ENCODE peak calls at places on chromosome 13, in ten cellular contexts. One of them, this sample, is unnamed.

GRCh38 chr13:81686877-81687276 is 1346.0 kb upstream of the SPRY2 start:
- DNase-seq in WTC11: no peak
- DNase-seq in endothelial cell of umbilical vein: no peak
- DNase-seq in K562: no peak
- DNase-seq in A549: no peak
- DNase-seq in HCT116: no peak
- DNase-seq in SK-N-SH: peak
- DNase-seq in H1: no peak
- DNase-seq in HepG2: no peak
- DNase-seq in GM12878: no peak
- DNase-seq in this sample: no peak

GRCh38 chr13:50460366-50460765 is 383.1 kb downstream of the DLEU7 start:
- DNase-seq in SK-N-SH: no peak
- DNase-seq in WTC11: no peak
- DNase-seq in H1: no peak
- DNase-seq in HepG2: no peak
- DNase-seq in endothelial cell of umbilical vein: no peak
- DNase-seq in GM12878: no peak
- DNase-seq in A549: no peak
- DNase-seq in K562: peak
- DNase-seq in HCT116: no peak
- DNase-seq in this sample: no peak

GRCh38 chr13:38045278-38046048 is 175.9 kb upstream of the TRPC4 start:
- DNase-seq in HCT116: no peak
- DNase-seq in WTC11: no peak
- DNase-seq in endothelial cell of umbilical vein: peak
- DNase-seq in A549: no peak
- DNase-seq in K562: peak
- DNase-seq in SK-N-SH: peak
- DNase-seq in H1: peak
- DNase-seq in HepG2: peak
- DNase-seq in GM12878: no peak
- DNase-seq in this sample: peak

GRCh38 chr13:53238241-53238640 is 209.6 kb downstream of the OLFM4 start:
- DNase-seq in WTC11: peak
- DNase-seq in HCT116: no peak
- DNase-seq in K562: no peak
- DNase-seq in H1: no peak
- DNase-seq in A549: no peak
- DNase-seq in GM12878: no peak
- DNase-seq in endothelial cell of umbilical vein: no peak
- DNase-seq in SK-N-SH: no peak
- DNase-seq in HepG2: no peak
- DNase-seq in this sample: no peak

GRCh38 chr13:86792153-86792651 is 879.0 kb upstream of the SLITRK5 start:
- DNase-seq in SK-N-SH: peak
- DNase-seq in GM12878: no peak
- DNase-seq in A549: no peak
- DNase-seq in HCT116: no peak
- DNase-seq in K562: no peak
- DNase-seq in endothelial cell of umbilical vein: no peak
- DNase-seq in H1: no peak
- DNase-seq in WTC11: peak
- DNase-seq in HepG2: no peak
- DNase-seq in this sample: no peak

GRCh38 chr13:26022538-26023292 is 29.1 kb downstream of the SHISA2 start:
- DNase-seq in SK-N-SH: peak
- DNase-seq in A549: no peak
- DNase-seq in endothelial cell of umbilical vein: no peak
- DNase-seq in K562: no peak
- DNase-seq in H1: no peak
- DNase-seq in HCT116: no peak
- DNase-seq in WTC11: no peak
- DNase-seq in GM12878: no peak
- DNase-seq in HepG2: no peak
- DNase-seq in this sample: peak

GRCh38 chr13:43080199-43080598 is 56.8 kb downstream of the DNAJC15 start:
- DNase-seq in HepG2: no peak
- DNase-seq in K562: no peak
- DNase-seq in HCT116: no peak
- DNase-seq in endothelial cell of umbilical vein: no peak
- DNase-seq in GM12878: no peak
- DNase-seq in H1: no peak
- DNase-seq in A549: no peak
- DNase-seq in WTC11: no peak
- DNase-seq in SK-N-SH: no peak
- DNase-seq in this sample: no peak

GRCh38 chr13:51723529-51723928 is 80.4 kb downstream of the DHRS12 start:
- DNase-seq in K562: no peak
- DNase-seq in H1: no peak
- DNase-seq in WTC11: no peak
- DNase-seq in GM12878: no peak
- DNase-seq in A549: no peak
- DNase-seq in HCT116: no peak
- DNase-seq in SK-N-SH: no peak
- DNase-seq in HepG2: no peak
- DNase-seq in endothelial cell of umbilical vein: no peak
- DNase-seq in this sample: no peak

GRCh38 chr13:43363156-43363918 is 340.0 kb downstream of the DNAJC15 start:
- DNase-seq in HepG2: no peak
- DNase-seq in endothelial cell of umbilical vein: peak
- DNase-seq in GM12878: no peak
- DNase-seq in SK-N-SH: no peak
- DNase-seq in A549: no peak
- DNase-seq in H1: no peak
- DNase-seq in K562: no peak
- DNase-seq in WTC11: no peak
- DNase-seq in HCT116: no peak
- DNase-seq in this sample: no peak

GRCh38 chr13:45582533-45583076 is 32.9 kb downstream of the ERICH6B start:
- DNase-seq in HepG2: no peak
- DNase-seq in K562: no peak
- DNase-seq in WTC11: no peak
- DNase-seq in H1: no peak
- DNase-seq in A549: no peak
- DNase-seq in endothelial cell of umbilical vein: no peak
- DNase-seq in GM12878: no peak
- DNase-seq in HCT116: no peak
- DNase-seq in SK-N-SH: no peak
- DNase-seq in this sample: no peak

GRCh38 chr13:45587897-45588296 is 27.6 kb downstream of the ERICH6B start:
- DNase-seq in A549: no peak
- DNase-seq in HepG2: no peak
- DNase-seq in H1: no peak
- DNase-seq in WTC11: no peak
- DNase-seq in K562: no peak
- DNase-seq in HCT116: no peak
- DNase-seq in endothelial cell of umbilical vein: no peak
- DNase-seq in SK-N-SH: no peak
- DNase-seq in GM12878: no peak
- DNase-seq in this sample: peak

DNA sequence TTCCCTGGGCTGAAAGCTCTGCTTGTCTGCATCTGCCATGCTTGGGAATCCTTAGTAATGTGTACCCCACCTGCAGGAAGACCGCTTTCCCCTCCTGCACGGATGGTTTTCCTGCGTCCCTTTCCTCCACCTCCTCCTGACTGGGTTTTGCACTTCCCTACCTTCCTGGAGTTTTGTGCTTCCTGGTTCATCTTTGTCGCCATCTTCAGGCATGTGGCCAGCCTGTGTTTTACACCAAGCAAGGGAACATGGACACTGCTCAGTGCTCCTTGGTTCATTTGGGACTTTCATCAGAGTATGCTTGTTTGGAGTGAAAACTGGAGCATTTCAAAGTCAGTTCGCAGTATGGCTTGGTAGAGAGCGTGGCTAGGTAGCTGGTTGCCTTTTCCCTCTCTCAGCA is 30.7 kb downstream of the ERICH6B start:
- DNase-seq in GM12878: no peak
- DNase-seq in SK-N-SH: no peak
- DNase-seq in HepG2: peak
- DNase-seq in HCT116: peak
- DNase-seq in K562: peak
- DNase-seq in endothelial cell of umbilical vein: no peak
- DNase-seq in WTC11: no peak
- DNase-seq in H1: no peak
- DNase-seq in A549: no peak
- DNase-seq in this sample: peak
- TF ChIP-seq CTCF in GM12878: no peak
- TF ChIP-seq CTCF in SK-N-SH: no peak
- TF ChIP-seq CTCF in HepG2: peak
- TF ChIP-seq CTCF in HCT116: peak
- TF ChIP-seq CTCF in K562: peak
- TF ChIP-seq CTCF in endothelial cell of umbilical vein: no peak
- TF ChIP-seq CTCF in WTC11: no peak
- TF ChIP-seq CTCF in H1: peak
- TF ChIP-seq CTCF in A549: no peak
- TF ChIP-seq CTCF in this sample: peak

GRCh38 chr13:23822252-23822824 is 66.9 kb downstream of the MIPEP start:
- DNase-seq in HCT116: no peak
- DNase-seq in K562: no peak
- DNase-seq in WTC11: no peak
- DNase-seq in GM12878: no peak
- DNase-seq in H1: no peak
- DNase-seq in endothelial cell of umbilical vein: no peak
- DNase-seq in HepG2: no peak
- DNase-seq in SK-N-SH: no peak
- DNase-seq in A549: no peak
- DNase-seq in this sample: no peak
- TF ChIP-seq MAX in HCT116: no peak
- TF ChIP-seq MAX in K562: no peak
- TF ChIP-seq MAX in WTC11: no peak
- TF ChIP-seq MAX in GM12878: no peak
- TF ChIP-seq MAX in H1: no peak
- TF ChIP-seq MAX in endothelial cell of umbilical vein: no peak
- TF ChIP-seq MAX in HepG2: no peak
- TF ChIP-seq MAX in SK-N-SH: no peak
- TF ChIP-seq MAX in A549: no peak
- TF ChIP-seq MAX in this sample: no peak

GRCh38 chr13:32443111-32443510 is 15.2 kb upstream of the N4BP2L1 start:
- DNase-seq in SK-N-SH: peak
- DNase-seq in H1: no peak
- DNase-seq in HCT116: peak
- DNase-seq in A549: peak
- DNase-seq in endothelial cell of umbilical vein: peak
- DNase-seq in WTC11: no peak
- DNase-seq in GM12878: peak
- DNase-seq in K562: no peak
- DNase-seq in HepG2: peak
- DNase-seq in this sample: peak
- TF ChIP-seq CTCF in SK-N-SH: peak
- TF ChIP-seq CTCF in H1: no peak
- TF ChIP-seq CTCF in HCT116: peak
- TF ChIP-seq CTCF in A549: no peak
- TF ChIP-seq CTCF in endothelial cell of umbilical vein: no peak
- TF ChIP-seq CTCF in WTC11: no peak
- TF ChIP-seq CTCF in GM12878: peak
- TF ChIP-seq CTCF in K562: peak
- TF ChIP-seq CTCF in HepG2: peak
- TF ChIP-seq CTCF in this sample: peak

GRCh38 chr13:67736646-67737420 is 506.7 kb upstream of the PCDH9 start:
- DNase-seq in WTC11: peak
- DNase-seq in SK-N-SH: peak
- DNase-seq in K562: no peak
- DNase-seq in H1: peak
- DNase-seq in HepG2: peak
- DNase-seq in GM12878: no peak
- DNase-seq in A549: peak
- DNase-seq in endothelial cell of umbilical vein: no peak
- DNase-seq in HCT116: no peak
- DNase-seq in this sample: peak
- TF ChIP-seq MAX in WTC11: peak
- TF ChIP-seq MAX in SK-N-SH: no peak
- TF ChIP-seq MAX in K562: no peak
- TF ChIP-seq MAX in H1: no peak
- TF ChIP-seq MAX in HepG2: no peak
- TF ChIP-seq MAX in GM12878: no peak
- TF ChIP-seq MAX in A549: no peak
- TF ChIP-seq MAX in endothelial cell of umbilical vein: no peak
- TF ChIP-seq MAX in HCT116: no peak
- TF ChIP-seq MAX in this sample: no peak

DNA sequence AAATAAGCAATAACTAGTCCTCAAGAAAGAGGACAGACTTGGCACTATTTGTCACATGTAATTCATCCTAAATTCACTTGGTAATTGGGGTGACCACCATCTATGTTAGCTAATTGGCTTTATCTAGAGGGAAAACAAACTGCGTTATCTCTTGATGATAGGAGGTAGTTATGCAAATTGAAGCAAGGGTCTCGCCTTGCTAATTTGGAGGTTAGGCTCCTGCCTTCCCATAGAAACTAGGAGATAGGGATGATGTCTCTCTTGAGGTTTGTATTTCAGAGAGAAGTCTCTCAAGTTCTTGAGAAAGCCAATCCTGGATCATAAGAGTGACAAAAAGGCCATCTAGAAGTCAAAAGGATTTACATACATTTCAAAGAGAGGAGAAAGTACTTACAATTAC is 179.9 kb downstream of the SLITRK6 start:
- DNase-seq in WTC11: no peak
- DNase-seq in H1: no peak
- DNase-seq in K562: no peak
- DNase-seq in HepG2: no peak
- DNase-seq in A549: no peak
- DNase-seq in SK-N-SH: no peak
- DNase-seq in GM12878: no peak
- DNase-seq in endothelial cell of umbilical vein: no peak
- DNase-seq in HCT116: no peak
- DNase-seq in this sample: no peak
- TF ChIP-seq CTCF in WTC11: no peak
- TF ChIP-seq CTCF in H1: no peak
- TF ChIP-seq CTCF in K562: no peak
- TF ChIP-seq CTCF in HepG2: no peak
- TF ChIP-seq CTCF in A549: no peak
- TF ChIP-seq CTCF in SK-N-SH: no peak
- TF ChIP-seq CTCF in GM12878: no peak
- TF ChIP-seq CTCF in endothelial cell of umbilical vein: no peak
- TF ChIP-seq CTCF in HCT116: no peak
- TF ChIP-seq CTCF in this sample: no peak

GRCh38 chr13:24777171-24777570 is 13.2 kb downstream of the RNF17 start:
- DNase-seq in H1: no peak
- DNase-seq in WTC11: no peak
- DNase-seq in HCT116: no peak
- DNase-seq in K562: no peak
- DNase-seq in endothelial cell of umbilical vein: no peak
- DNase-seq in GM12878: no peak
- DNase-seq in HepG2: no peak
- DNase-seq in A549: no peak
- DNase-seq in SK-N-SH: no peak
- DNase-seq in this sample: no peak
- TF ChIP-seq MAX in H1: no peak
- TF ChIP-seq MAX in WTC11: no peak
- TF ChIP-seq MAX in HCT116: no peak
- TF ChIP-seq MAX in K562: no peak
- TF ChIP-seq MAX in endothelial cell of umbilical vein: no peak
- TF ChIP-seq MAX in GM12878: no peak
- TF ChIP-seq MAX in HepG2: no peak
- TF ChIP-seq MAX in A549: no peak
- TF ChIP-seq MAX in SK-N-SH: no peak
- TF ChIP-seq MAX in this sample: no peak